ENCODE peak calls at places on chromosomes 11 and 22, in five cellular contexts. One of them, this sample, is unnamed.

GRCh38 chr11:20474176-20474950 is 86.8 kb downstream of the PRMT3 start:
- DNase-seq in lung: no peak
- DNase-seq in Jurkat, Clone E6-1: no peak
- DNase-seq in dermis microvascular lymphatic vessel endothelial cell: peak; percentile 27
- DNase-seq in MCF 10A: peak; percentile 41
- DNase-seq in this sample: no peak

GRCh38 chr22:32862936-32863661 is 61.6 kb downstream of the TIMP3 start:
- DNase-seq in dermis microvascular lymphatic vessel endothelial cell: no peak
- DNase-seq in MCF 10A: no peak
- DNase-seq in lung: no peak
- DNase-seq in Jurkat, Clone E6-1: no peak
- DNase-seq in this sample: no peak

GRCh38 chr22:29150701-29151100 is 55.0 kb upstream of the EMID1 start:
- DNase-seq in Jurkat, Clone E6-1: no peak
- DNase-seq in dermis microvascular lymphatic vessel endothelial cell: no peak
- DNase-seq in lung: no peak
- DNase-seq in MCF 10A: no peak
- DNase-seq in this sample: no peak

GRCh38 chr11:58626915-58627483 is 4.5 kb downstream of the CNTF start:
- DNase-seq in lung: no peak
- DNase-seq in dermis microvascular lymphatic vessel endothelial cell: no peak
- DNase-seq in Jurkat, Clone E6-1: no peak
- DNase-seq in MCF 10A: no peak
- DNase-seq in this sample: no peak

GRCh38 chr11:820655-821512 is 2.2 kb downstream of the PNPLA2 start:
- DNase-seq in Jurkat, Clone E6-1: no peak
- DNase-seq in MCF 10A: peak; percentile 91
- DNase-seq in lung: peak; percentile 88
- DNase-seq in dermis microvascular lymphatic vessel endothelial cell: peak; percentile 58
- DNase-seq in this sample: no peak

GRCh38 chr11:13140873-13141655 is 131.9 kb downstream of the RASSF10 start:
- DNase-seq in MCF 10A: peak; percentile 68
- DNase-seq in Jurkat, Clone E6-1: no peak
- DNase-seq in dermis microvascular lymphatic vessel endothelial cell: no peak
- DNase-seq in lung: peak; percentile 40
- DNase-seq in this sample: no peak

GRCh38 chr11:130817608-130817944 is 98.7 kb downstream of the SNX19 start:
- DNase-seq in MCF 10A: peak; percentile 9
- DNase-seq in Jurkat, Clone E6-1: peak; percentile 4
- DNase-seq in dermis microvascular lymphatic vessel endothelial cell: no peak
- DNase-seq in lung: no peak
- DNase-seq in this sample: no peak

GRCh38 chr22:48244388-48245118 is 1482.1 kb downstream of the TBC1D22A start:
- DNase-seq in Jurkat, Clone E6-1: no peak
- DNase-seq in lung: no peak
- DNase-seq in MCF 10A: no peak
- DNase-seq in dermis microvascular lymphatic vessel endothelial cell: no peak
- DNase-seq in this sample: no peak

GRCh38 chr11:119061256-119061655 is 4.3 kb upstream of the HYOU1 start:
- DNase-seq in dermis microvascular lymphatic vessel endothelial cell: no peak
- DNase-seq in Jurkat, Clone E6-1: no peak
- DNase-seq in lung: no peak
- DNase-seq in MCF 10A: no peak
- DNase-seq in this sample: no peak

GRCh38 chr11:102438311-102439062 is 14.1 kb downstream of the TMEM123 start:
- DNase-seq in Jurkat, Clone E6-1: no peak
- DNase-seq in lung: no peak
- DNase-seq in MCF 10A: no peak
- DNase-seq in dermis microvascular lymphatic vessel endothelial cell: no peak
- DNase-seq in this sample: no peak

GRCh38 chr22:23242473-23243001 is 62.2 kb downstream of the BCR start:
- DNase-seq in lung: no peak
- DNase-seq in dermis microvascular lymphatic vessel endothelial cell: no peak
- DNase-seq in MCF 10A: no peak
- DNase-seq in Jurkat, Clone E6-1: no peak
- DNase-seq in this sample: no peak

GRCh38 chr22:40805239-40805638 is 13.9 kb downstream of the SLC25A17 start:
- DNase-seq in lung: no peak
- DNase-seq in MCF 10A: no peak
- DNase-seq in Jurkat, Clone E6-1: no peak
- DNase-seq in dermis microvascular lymphatic vessel endothelial cell: no peak
- DNase-seq in this sample: no peak

GRCh38 chr11:105610796-105611361 is 1.0 kb downstream of the GRIA4 start:
- DNase-seq in MCF 10A: no peak
- DNase-seq in Jurkat, Clone E6-1: no peak
- DNase-seq in dermis microvascular lymphatic vessel endothelial cell: no peak
- DNase-seq in lung: no peak
- DNase-seq in this sample: no peak

GRCh38 chr11:35216962-35217667 is 78.1 kb downstream of the CD44 start:
- DNase-seq in Jurkat, Clone E6-1: peak; percentile 75
- DNase-seq in dermis microvascular lymphatic vessel endothelial cell: no peak
- DNase-seq in lung: no peak
- DNase-seq in MCF 10A: peak; percentile 13
- DNase-seq in this sample: no peak

GRCh38 chr11:94525933-94526332 is 13.7 kb downstream of the C11orf97 start:
- DNase-seq in lung: peak; percentile 76
- DNase-seq in MCF 10A: peak; percentile 58
- DNase-seq in dermis microvascular lymphatic vessel endothelial cell: peak; percentile 41
- DNase-seq in Jurkat, Clone E6-1: no peak
- DNase-seq in this sample: no peak

GRCh38 chr22:26990503-26991189 is 333.3 kb downstream of the MIAT start:
- DNase-seq in lung: no peak
- DNase-seq in Jurkat, Clone E6-1: no peak
- DNase-seq in dermis microvascular lymphatic vessel endothelial cell: no peak
- DNase-seq in MCF 10A: no peak
- DNase-seq in this sample: no peak

GRCh38 chr11:61061081-61061826 is 41.0 kb upstream of the CD5 start:
- DNase-seq in lung: no peak
- DNase-seq in MCF 10A: peak; percentile 67
- DNase-seq in dermis microvascular lymphatic vessel endothelial cell: peak; percentile 17
- DNase-seq in Jurkat, Clone E6-1: no peak
- DNase-seq in this sample: no peak

GRCh38 chr22:38205261-38206128 is 3.7 kb downstream of the MAFF start:
- DNase-seq in lung: no peak
- DNase-seq in MCF 10A: no peak
- DNase-seq in dermis microvascular lymphatic vessel endothelial cell: peak; percentile 49
- DNase-seq in Jurkat, Clone E6-1: no peak
- DNase-seq in this sample: no peak

GRCh38 chr11:66216911-66217310 is 51.5 kb upstream of the RAB1B start:
- DNase-seq in Jurkat, Clone E6-1: no peak
- DNase-seq in lung: no peak
- DNase-seq in MCF 10A: no peak
- DNase-seq in dermis microvascular lymphatic vessel endothelial cell: no peak
- DNase-seq in this sample: no peak

GRCh38 chr11:2792376-2793250 is 92.8 kb upstream of the KCNQ1OT1 start:
- DNase-seq in MCF 10A: no peak
- DNase-seq in lung: no peak
- DNase-seq in Jurkat, Clone E6-1: no peak
- DNase-seq in dermis microvascular lymphatic vessel endothelial cell: no peak
- DNase-seq in this sample: no peak

GRCh38 chr22:42202669-42203068 is 67.8 kb downstream of the TCF20 start:
- DNase-seq in MCF 10A: no peak
- DNase-seq in lung: no peak
- DNase-seq in dermis microvascular lymphatic vessel endothelial cell: no peak
- DNase-seq in Jurkat, Clone E6-1: no peak
- DNase-seq in this sample: no peak

GRCh38 chr11:9851366-9851765 is 187.5 kb downstream of the SWAP70 start:
- DNase-seq in Jurkat, Clone E6-1: no peak
- DNase-seq in MCF 10A: peak; percentile 49
- DNase-seq in lung: no peak
- DNase-seq in dermis microvascular lymphatic vessel endothelial cell: peak; percentile 87
- DNase-seq in this sample: no peak

GRCh38 chr11:76795285-76795935 is 12.3 kb downstream of the TSKU start:
- DNase-seq in MCF 10A: no peak
- DNase-seq in lung: no peak
- DNase-seq in dermis microvascular lymphatic vessel endothelial cell: no peak
- DNase-seq in Jurkat, Clone E6-1: no peak
- DNase-seq in this sample: no peak

GRCh38 chr11:72421351-72421750 is 13.0 kb downstream of the CLPB start:
- DNase-seq in MCF 10A: no peak
- DNase-seq in dermis microvascular lymphatic vessel endothelial cell: no peak
- DNase-seq in Jurkat, Clone E6-1: no peak
- DNase-seq in lung: no peak
- DNase-seq in this sample: no peak

GRCh38 chr11:21514298-21514697 is 678.6 kb upstream of the ANO5 start:
- DNase-seq in Jurkat, Clone E6-1: peak; percentile 26
- DNase-seq in lung: no peak
- DNase-seq in MCF 10A: no peak
- DNase-seq in dermis microvascular lymphatic vessel endothelial cell: no peak
- DNase-seq in this sample: no peak

GRCh38 chr11:2892215-2893020 is 6.8 kb upstream of the CDKN1C start:
- DNase-seq in dermis microvascular lymphatic vessel endothelial cell: peak; percentile 48
- DNase-seq in Jurkat, Clone E6-1: peak; percentile 88
- DNase-seq in MCF 10A: peak; percentile 28
- DNase-seq in lung: peak; percentile 58
- DNase-seq in this sample: no peak

GRCh38 chr11:126437731-126438130 is 82.2 kb downstream of the ST3GAL4 start:
- DNase-seq in lung: no peak
- DNase-seq in Jurkat, Clone E6-1: no peak
- DNase-seq in MCF 10A: no peak
- DNase-seq in dermis microvascular lymphatic vessel endothelial cell: no peak
- DNase-seq in this sample: no peak

GRCh38 chr22:46990937-46991520 is 228.6 kb downstream of the TBC1D22A start:
- DNase-seq in dermis microvascular lymphatic vessel endothelial cell: no peak
- DNase-seq in MCF 10A: no peak
- DNase-seq in lung: no peak
- DNase-seq in Jurkat, Clone E6-1: no peak
- DNase-seq in this sample: no peak